ENCODE peak calls at places on chromosomes 5 and 9, in seven cellular contexts. M is PC-9; W is effector memory CD4-positive, alpha-beta T cell; L is skeletal muscle cell; F is A673; Y is CD8-positive, alpha-beta memory T cell; V is posterior cingulate gyrus. T is an unnamed sample.

GRCh38 chr9:112170235-112170634 is 4.9 kb downstream of the SUSD1 start:
- DNase-seq in M (peak), V (no peak), L (no peak), W (no peak), F (no peak), Y (no peak), T (no peak)

GRCh38 chr5:98214240-98215051 is 559.0 kb upstream of the RGMB start:
- DNase-seq in L (peak), F (no peak), W (no peak), Y (no peak), M (no peak), V (no peak), T (no peak)

GRCh38 chr5:126376443-126376842 is 46.8 kb upstream of the GRAMD2B start:
- DNase-seq in M (no peak), V (peak), L (no peak), F (no peak), W (no peak), Y (no peak), T (no peak)

GRCh38 chr9:4079906-4080305 is 220.0 kb downstream of the GLIS3 start:
- DNase-seq in V (no peak), W (no peak), M (no peak), L (no peak), F (no peak), Y (no peak), T (no peak)

GRCh38 chr5:24855485-24855884 is 210.7 kb upstream of the CDH10 start:
- DNase-seq in Y (no peak), V (no peak), F (no peak), L (no peak), W (no peak), M (no peak), T (no peak)

GRCh38 chr5:149175346-149176113 is 34.2 kb downstream of the ABLIM3 start:
- DNase-seq in L (no peak), V (no peak), F (no peak), M (no peak), Y (no peak), W (no peak), T (no peak)

GRCh38 chr5:179143446-179143845 is 83.3 kb downstream of the ZNF354C start:
- DNase-seq in V (no peak), W (no peak), L (no peak), Y (no peak), M (no peak), F (no peak), T (no peak)

GRCh38 chr9:35660966-35661413 is 2.9 kb downstream of the CCDC107 start:
- DNase-seq in V (no peak), Y (no peak), M (no peak), W (no peak), F (peak), L (no peak), T (no peak)

GRCh38 chr5:15601274-15601673 is 101.3 kb downstream of the FBXL7 start:
- DNase-seq in Y (no peak), V (no peak), F (no peak), L (no peak), W (no peak), M (no peak), T (no peak)

T was measured in effector memory CD8-positive, alpha-beta T cell.